ENCODE peak calls at places on chromosomes 6 and 20, in eight cellular contexts. N is colonic mucosa, S is ACHN, G is fibroblast of mammary gland, Z is natural killer cell, D is upper lobe of right lung, C is aorta, H is lower lobe of right lung. W is an unnamed sample.
A peak's percentile ranks its signal among the peaks of the same experiment; 100 is the strongest.

GRCh38 chr6:111591370-111591900 is 14.2 kb downstream of the TRAF3IP2 start:
- DNase-seq in N (peak; percentile 76), S (peak; percentile 96), G (peak; percentile 100), Z (no peak), D (peak; percentile 94), C (peak; percentile 87), H (peak; percentile 91), W (peak; percentile 90)

GRCh38 chr20:52103469-52103910 is 88.1 kb downstream of the ZFP64 start:
- DNase-seq in N (no peak), S (no peak), G (peak; percentile 36), Z (no peak), D (peak; percentile 33), C (no peak), H (no peak), W (no peak)

GRCh38 chr6:116111552-116112528 is 11.2 kb downstream of the NT5DC1 start:
- DNase-seq in N (peak; percentile 57), S (peak; percentile 50), G (peak; percentile 61), Z (no peak), D (no peak), C (no peak), H (no peak), W (peak; percentile 37)

GRCh38 chr20:62703853-62704228 is 4.8 kb upstream of the NTSR1 start:
- DNase-seq in N (no peak), S (no peak), G (no peak), Z (no peak), D (no peak), C (no peak), H (no peak), W (no peak)

GRCh38 chr6:228881-229651 is 63.2 kb upstream of the DUSP22 start:
- DNase-seq in N (no peak), S (no peak), G (no peak), Z (no peak), D (peak; percentile 31), C (no peak), H (no peak), W (no peak)

GRCh38 chr20:33830371-33830770 is 19.2 kb downstream of the CHMP4B start:
- DNase-seq in N (no peak), S (no peak), G (peak; percentile 46), Z (no peak), D (no peak), C (no peak), H (no peak), W (no peak)

GRCh38 chr6:95991906-95992305 is 23.9 kb upstream of the FUT9 start:
- DNase-seq in N (no peak), S (no peak), G (no peak), Z (no peak), D (no peak), C (no peak), H (no peak), W (no peak)

GRCh38 chr6:116165596-116165995 is 39.7 kb upstream of the COL10A1 start:
- DNase-seq in N (no peak), S (no peak), G (no peak), Z (no peak), D (no peak), C (no peak), H (no peak), W (no peak)

GRCh38 chr20:37316116-37316774 is 26.8 kb downstream of the MANBAL start:
- DNase-seq in N (no peak), S (no peak), G (no peak), Z (peak; percentile 37), D (no peak), C (no peak), H (no peak), W (no peak)

GRCh38 chr6:90080876-90081464 is 186.7 kb downstream of the GJA10 start:
- DNase-seq in N (no peak), S (no peak), G (no peak), Z (peak; percentile 42), D (no peak), C (no peak), H (no peak), W (no peak)

GRCh38 chr6:64516393-64516792 is 880.8 kb downstream of the PHF3 start:
- DNase-seq in N (no peak), S (no peak), G (no peak), Z (no peak), D (no peak), C (no peak), H (no peak), W (no peak)

GRCh38 chr20:22716824-22717351 is 132.5 kb upstream of the FOXA2 start:
- DNase-seq in N (no peak), S (no peak), G (no peak), Z (no peak), D (peak; percentile 79), C (no peak), H (peak; percentile 79), W (no peak)

GRCh38 chr6:17714879-17715860 is 8.4 kb upstream of the NUP153 start:
- DNase-seq in N (no peak), S (peak; percentile 84), G (peak; percentile 95), Z (no peak), D (no peak), C (peak; percentile 56), H (no peak), W (peak; percentile 35)

GRCh38 chr20:51183443-51183842 is 160.5 kb upstream of the KCNG1 start:
- DNase-seq in N (no peak), S (no peak), G (no peak), Z (no peak), D (no peak), C (no peak), H (no peak), W (no peak)

GRCh38 chr20:32560989-32561830 is 23.9 kb downstream of the NOL4L start:
- DNase-seq in N (no peak), S (no peak), G (no peak), Z (peak; percentile 52), D (no peak), C (no peak), H (no peak), W (peak; percentile 62)

GRCh38 chr20:652611-653109 is 340 bp downstream of the SRXN1 start:
- DNase-seq in N (peak; percentile 37), S (peak; percentile 51), G (peak; percentile 40), Z (no peak), D (peak; percentile 79), C (peak; percentile 70), H (peak; percentile 66), W (no peak)

GRCh38 chr6:453152-453551 is 61.6 kb downstream of the IRF4 start:
- DNase-seq in N (no peak), S (no peak), G (peak; percentile 92), Z (no peak), D (peak; percentile 64), C (no peak), H (no peak), W (no peak)

GRCh38 chr6:54059683-54060082 is 51.6 kb upstream of the MLIP start:
- DNase-seq in N (no peak), S (no peak), G (no peak), Z (no peak), D (no peak), C (no peak), H (no peak), W (no peak)